ENCODE peak calls at places on chromosomes 6 and 20, in four cellular contexts. C is WTC11, Q is K562, G is HepG2. Z is an unnamed sample.

GRCh38 chr6:16081337-16081736 is 47.5 kb upstream of the MYLIP start:
- DNase-seq in C (no peak), G (no peak), Q (no peak), Z (no peak)

GRCh38 chr6:169702640-169703246 is 817 bp downstream of the C6orf120 start:
- DNase-seq in G (peak), Q (no peak), C (peak), Z (no peak)

GRCh38 chr6:48068326-48069191 is 42.4 kb downstream of the PTCHD4 start:
- DNase-seq in C (peak), G (no peak), Q (no peak), Z (no peak)

GRCh38 chr6:24574809-24575208 is 71.2 kb downstream of the KIAA0319 start:
- DNase-seq in Q (no peak), G (no peak), C (no peak), Z (no peak)

GRCh38 chr6:27049863-27050781 is 197.4 kb upstream of the PRSS16 start:
- DNase-seq in G (no peak), C (peak), Q (no peak), Z (no peak)

GRCh38 chr6:14540276-14540675 is 422.7 kb downstream of the CD83 start:
- DNase-seq in C (no peak), Q (no peak), G (no peak), Z (no peak)

GRCh38 chr6:14721103-14721758 is 524.6 kb upstream of the JARID2 start:
- DNase-seq in C (no peak), G (peak), Q (no peak), Z (no peak)

GRCh38 chr6:156774872-156775405 is 2.2 kb upstream of the ARID1B start:
- DNase-seq in C (no peak), G (no peak), Q (no peak), Z (no peak)

GRCh38 chr20:3218307-3218988 is 9.2 kb downstream of the ITPA start:
- DNase-seq in G (peak), Q (peak), C (peak), Z (no peak)

GRCh38 chr6:44116643-44117382 is 10.4 kb downstream of the MRPL14 start:
- DNase-seq in G (no peak), Q (no peak), C (no peak), Z (no peak)

GRCh38 chr6:119308048-119308570 is 41.5 kb downstream of the MAN1A1 start:
- DNase-seq in Q (peak), G (peak), C (no peak), Z (no peak)

GRCh38 chr6:39003072-39003471 is 45.5 kb upstream of the GLP1R start:
- DNase-seq in G (no peak), Q (peak), C (peak), Z (no peak)

GRCh38 chr6:10177703-10178102 is 237.2 kb downstream of the TFAP2A start:
- DNase-seq in G (no peak), Q (no peak), C (no peak), Z (no peak)

GRCh38 chr6:142903806-142904205 is 41.2 kb downstream of the HIVEP2 start:
- DNase-seq in G (no peak), Q (no peak), C (no peak), Z (no peak)

GRCh38 chr6:48664850-48665249 is 553.9 kb upstream of the PTCHD4 start:
- DNase-seq in C (no peak), G (no peak), Q (no peak), Z (no peak)

GRCh38 chr20:21767200-21767738 is 61.8 kb downstream of the PAX1 start:
- DNase-seq in Q (no peak), G (no peak), C (no peak), Z (no peak)

GRCh38 chr6:110876170-110876773 is 1.7 kb downstream of the AMD1 start:
- DNase-seq in G (peak), C (peak), Q (peak), Z (no peak)

GRCh38 chr6:110880651-110881050 is 6.1 kb downstream of the AMD1 start:
- DNase-seq in C (no peak), Q (no peak), G (no peak), Z (no peak)

GRCh38 chr6:110877154-110877564 is 2.6 kb downstream of the AMD1 start:
- DNase-seq in Q (no peak), C (no peak), G (peak), Z (no peak)

GRCh38 chr6:110877569-110877968 is 3.0 kb downstream of the AMD1 start:
- DNase-seq in Q (no peak), G (no peak), C (no peak), Z (no peak)

GRCh38 chr6:110878751-110879539 is 4.4 kb downstream of the AMD1 start:
- DNase-seq in G (no peak), C (peak), Q (peak), Z (no peak)
- TF ChIP-seq CREM in G (no peak), C (no peak), Q (peak), Z (no peak)

GRCh38 chr20:50523552-50524167 is 13.5 kb downstream of the PTPN1 start:
- DNase-seq in C (no peak), G (no peak), Q (no peak), Z (no peak)
- TF ChIP-seq CREM in C (no peak), G (no peak), Q (no peak), Z (no peak)

DNA sequence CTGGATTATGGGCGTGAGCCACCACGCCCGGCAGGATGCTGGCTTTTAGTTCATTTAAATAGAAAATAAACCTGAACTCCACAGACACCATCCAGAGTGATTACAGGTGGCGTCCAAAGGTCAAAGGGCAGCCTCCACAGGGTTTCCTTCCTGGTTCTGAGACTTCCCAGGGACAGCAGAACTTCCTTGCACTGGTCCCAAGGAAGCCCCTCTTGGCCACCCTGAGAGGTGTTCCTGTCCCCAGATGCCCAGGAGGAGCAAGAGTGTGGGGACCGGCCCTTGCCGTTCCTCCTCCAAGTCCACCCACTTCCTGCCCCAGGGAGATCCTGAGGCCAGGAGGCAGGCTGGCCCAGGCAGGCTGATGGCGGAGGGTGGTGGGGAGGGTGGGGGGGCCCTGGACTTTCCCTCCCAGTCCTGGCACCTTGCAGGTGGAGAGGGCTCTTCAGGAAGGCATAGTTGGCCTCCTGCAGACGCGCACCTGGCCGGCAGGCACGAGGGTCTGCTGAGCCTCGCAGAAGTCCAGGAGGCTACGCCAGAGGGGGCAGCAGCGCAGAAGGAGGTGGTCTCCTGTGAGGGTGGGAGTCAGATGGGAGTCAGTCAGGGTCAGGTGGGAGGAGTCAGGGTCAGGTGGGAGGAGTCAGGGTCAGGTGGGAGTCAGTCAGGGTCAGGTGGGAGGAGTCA is 5.0 kb downstream of the FNDC11 start:
- DNase-seq in Q (no peak), C (peak), G (no peak), Z (no peak)
- TF ChIP-seq CREM in Q (no peak), C (no peak), G (no peak), Z (no peak)

DNA sequence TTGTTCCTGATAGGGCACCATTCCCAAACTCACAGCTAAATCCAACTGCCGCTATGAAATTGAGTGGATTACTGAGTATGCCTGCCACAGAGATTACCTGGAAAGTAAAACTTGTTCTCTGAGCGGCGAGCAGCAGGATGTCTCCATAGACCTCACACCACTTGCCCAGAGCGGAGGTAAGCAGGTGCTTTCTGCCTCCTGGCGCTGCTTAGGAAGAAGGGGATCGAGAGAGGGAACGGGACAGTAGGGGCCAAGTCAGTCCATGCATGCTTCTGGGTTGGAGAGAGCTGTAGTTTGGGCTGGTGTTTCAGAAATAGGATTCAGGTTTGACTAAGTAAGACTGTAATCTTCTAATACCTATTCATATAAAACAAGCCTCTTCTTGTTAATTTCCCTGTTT is 63.7 kb downstream of the IGF2R start:
- DNase-seq in C (no peak), Q (no peak), G (no peak), Z (no peak)
- TF ChIP-seq CREM in C (no peak), Q (no peak), G (no peak), Z (no peak)

DNA sequence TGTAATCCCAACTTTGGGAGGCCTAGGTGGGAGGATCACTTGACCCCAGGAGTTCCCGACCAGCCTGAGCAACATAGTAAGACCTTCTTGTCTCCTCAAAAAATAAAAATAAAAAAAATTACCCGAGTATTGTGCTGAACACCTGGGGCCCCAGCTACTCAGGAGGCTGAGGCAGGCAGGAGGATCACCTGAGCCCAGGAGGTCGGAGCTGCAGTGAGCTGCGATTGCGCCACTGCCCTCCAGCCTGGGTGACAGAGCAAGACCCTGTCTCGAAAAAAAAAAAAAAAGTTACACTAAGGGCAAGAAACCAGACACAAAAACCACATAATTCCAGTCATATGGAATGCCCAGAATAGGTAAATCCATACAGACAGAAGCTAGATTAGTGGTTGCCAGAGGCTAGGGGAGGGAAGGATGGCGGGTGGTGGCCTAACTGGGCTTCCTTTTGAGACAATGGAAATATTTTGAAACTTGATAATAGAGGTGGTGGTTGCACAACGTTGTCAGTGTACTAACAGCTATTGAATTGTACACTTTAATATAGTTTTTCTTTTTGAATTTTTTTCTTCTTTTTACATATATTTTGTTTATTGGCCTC is 43.0 kb downstream of the ZNF217 start:
- DNase-seq in G (peak), Q (no peak), C (no peak), Z (no peak)
- TF ChIP-seq CREM in G (no peak), Q (no peak), C (no peak), Z (no peak)

GRCh38 chr6:35194390-35194789 is 19.4 kb upstream of the SCUBE3 start:
- DNase-seq in C (no peak), G (no peak), Q (no peak), Z (no peak)

GRCh38 chr6:35190306-35190705 is 23.4 kb upstream of the SCUBE3 start:
- DNase-seq in C (no peak), G (no peak), Q (no peak), Z (no peak)

GRCh38 chr6:35188886-35189285 is 24.9 kb upstream of the SCUBE3 start:
- DNase-seq in G (no peak), Q (no peak), C (no peak), Z (no peak)

GRCh38 chr6:35192301-35192860 is 21.4 kb upstream of the SCUBE3 start:
- DNase-seq in G (no peak), C (no peak), Q (no peak), Z (no peak)

DNA sequence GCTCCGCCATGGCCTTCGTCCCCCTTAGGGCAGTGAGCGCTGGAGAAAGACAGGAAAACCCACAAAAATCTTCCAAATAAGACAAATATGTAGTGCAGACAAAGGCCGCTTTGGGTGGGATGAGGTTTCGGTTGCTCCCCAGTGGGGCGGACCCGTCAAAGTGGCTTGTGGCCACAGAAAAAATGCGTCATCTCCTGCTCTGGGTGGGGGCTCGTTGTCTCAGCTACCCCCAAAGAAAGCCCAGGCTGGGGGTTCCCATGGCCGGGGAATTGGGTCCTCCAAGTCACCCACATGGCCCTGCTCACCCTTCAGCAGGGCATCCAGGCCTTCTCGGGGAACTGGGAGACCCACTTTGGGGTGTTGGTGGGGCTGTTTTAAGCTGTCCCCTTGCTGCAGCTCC is 21.9 kb upstream of the SCUBE3 start:
- DNase-seq in G (no peak), Q (no peak), C (no peak), Z (no peak)
- TF ChIP-seq CREM in G (no peak), Q (no peak), C (no peak), Z (no peak)

GRCh38 chr6:63744810-63745209 is 109.2 kb downstream of the PHF3 start:
- DNase-seq in G (no peak), C (no peak), Q (no peak), Z (no peak)

GRCh38 chr6:63742060-63742459 is 106.5 kb downstream of the PHF3 start:
- DNase-seq in C (no peak), G (no peak), Q (no peak), Z (no peak)

GRCh38 chr6:63739094-63739687 is 103.6 kb downstream of the PHF3 start:
- DNase-seq in C (no peak), Q (no peak), G (peak), Z (no peak)

GRCh38 chr6:63743691-63744090 is 108.1 kb downstream of the PHF3 start:
- DNase-seq in G (no peak), Q (no peak), C (no peak), Z (no peak)

DNA sequence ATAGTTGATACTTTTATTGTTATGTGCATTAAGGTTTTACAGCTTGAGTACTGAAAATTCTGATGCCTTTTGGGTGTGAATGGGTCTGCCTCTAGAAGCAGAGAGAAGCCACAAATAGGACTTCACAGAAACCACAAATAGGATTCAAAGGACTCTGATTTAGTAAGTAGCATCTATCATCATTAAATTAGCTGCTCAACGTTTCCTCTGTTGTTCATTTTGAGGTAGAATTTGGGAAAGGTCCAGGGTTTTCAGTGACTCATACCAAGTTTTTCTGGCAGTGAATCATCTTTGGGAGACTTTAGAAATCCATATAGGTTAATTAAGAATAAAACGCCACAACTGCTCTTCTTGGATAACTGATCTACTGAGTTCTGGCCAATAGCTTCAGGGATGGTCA is 105.1 kb downstream of the PHF3 start:
- DNase-seq in C (no peak), Q (no peak), G (no peak), Z (no peak)
- TF ChIP-seq CREM in C (no peak), Q (no peak), G (no peak), Z (no peak)

GRCh38 chr6:190596-191395 is 101.5 kb upstream of the DUSP22 start:
- DNase-seq in C (no peak), Q (no peak), G (peak), Z (no peak)
- TF ChIP-seq CREM in C (no peak), Q (no peak), G (no peak), Z (no peak)

GRCh38 chr6:33846226-33846625 is 42.4 kb upstream of the MLN start:
- DNase-seq in G (no peak), Q (no peak), C (no peak), Z (no peak)
- TF ChIP-seq CREM in G (no peak), Q (no peak), C (no peak), Z (no peak)

GRCh38 chr6:166415306-166415705 is 32.6 kb upstream of the MPC1 start:
- DNase-seq in G (no peak), C (no peak), Q (no peak), Z (no peak)
- TF ChIP-seq CREM in G (no peak), C (no peak), Q (no peak), Z (no peak)